ENCODE peak calls at places on chromosomes 12 and 14, in ten cellular contexts. C is lung, J is lower lobe of right lung, D is endothelial cell of umbilical vein, A is IMR-90, G is kidney, F is mesenchymal stem cell, E is right lobe of liver, I is cardiac muscle cell, L is neural progenitor cell. X is an unnamed sample.

GRCh38 chr12:69966839-69967238 is 141.8 kb downstream of the MYRFL start:
- DNase-seq in I (peak; percentile 21), F (no peak), L (no peak), C (no peak), D (no peak), E (no peak), A (peak; percentile 6), J (no peak), G (no peak), X (no peak)

GRCh38 chr12:103791350-103791920 is 49.6 kb downstream of the NT5DC3 start:
- DNase-seq in D (no peak), E (peak; percentile 31), A (no peak), L (no peak), F (no peak), G (no peak), J (no peak), C (no peak), I (no peak), X (no peak)

GRCh38 chr14:75156901-75157300 is 19.5 kb downstream of the TMED10 start:
- DNase-seq in E (no peak), C (no peak), D (no peak), J (no peak), I (no peak), L (no peak), A (no peak), G (no peak), F (no peak), X (no peak)

GRCh38 chr14:83294941-83295340 is 1761.3 kb upstream of the SEL1L start:
- DNase-seq in J (no peak), F (peak; percentile 1), G (no peak), E (no peak), I (peak; percentile 11), D (no peak), A (peak; percentile 51), C (no peak), L (no peak), X (no peak)

GRCh38 chr12:103865151-103865730 is 24.2 kb upstream of the NT5DC3 start:
- DNase-seq in A (no peak), F (no peak), L (no peak), D (no peak), E (no peak), C (no peak), J (no peak), I (no peak), G (no peak), X (no peak)

GRCh38 chr14:91693342-91693741 is 38.5 kb downstream of the CATSPERB start:
- DNase-seq in I (peak; percentile 3), F (no peak), A (no peak), D (no peak), G (no peak), C (no peak), J (no peak), E (no peak), L (no peak), X (no peak)

GRCh38 chr14:54475187-54475881 is 13.4 kb downstream of the GMFB start:
- DNase-seq in G (no peak), L (no peak), D (no peak), J (no peak), I (peak; percentile 58), A (peak; percentile 21), F (peak; percentile 72), C (no peak), E (no peak), X (no peak)

GRCh38 chr12:62191747-62192485 is 68.3 kb upstream of the USP15 start:
- DNase-seq in E (peak; percentile 48), C (no peak), F (peak; percentile 44), I (peak; percentile 61), G (peak; percentile 72), A (no peak), D (peak; percentile 22), L (peak; percentile 55), J (peak; percentile 49), X (no peak)

GRCh38 chr14:92314182-92314581 is 8.8 kb upstream of the SLC24A4 start:
- DNase-seq in J (no peak), G (no peak), F (no peak), E (no peak), D (no peak), I (no peak), L (no peak), C (no peak), A (no peak), X (no peak)

GRCh38 chr12:27646149-27646548 is 50.1 kb upstream of the REP15 start:
- DNase-seq in L (no peak), I (no peak), G (no peak), D (no peak), J (no peak), F (no peak), A (no peak), C (no peak), E (no peak), X (no peak)

GRCh38 chr12:123094349-123095073 is 56.4 kb downstream of the PITPNM2 start:
- DNase-seq in A (peak; percentile 88), E (no peak), F (peak; percentile 88), D (no peak), J (no peak), L (no peak), G (no peak), I (peak; percentile 82), C (no peak), X (no peak)

GRCh38 chr14:102574840-102575478 is 17.5 kb upstream of the RCOR1 start:
- DNase-seq in I (no peak), D (no peak), E (no peak), G (no peak), J (no peak), F (peak; percentile 51), A (no peak), L (peak; percentile 45), C (no peak), X (no peak)

GRCh38 chr14:76163668-76164363 is 12.1 kb downstream of the GPATCH2L start:
- DNase-seq in L (no peak), D (no peak), I (no peak), G (no peak), E (no peak), J (no peak), C (no peak), A (no peak), F (no peak), X (no peak)

GRCh38 chr14:75981426-75981825 is 369 bp downstream of the TGFB3 start:
- DNase-seq in F (no peak), C (no peak), A (no peak), I (no peak), D (peak; percentile 49), G (no peak), J (no peak), L (peak; percentile 55), E (no peak), X (peak; percentile 65)

GRCh38 chr12:27644446-27644845 is 51.8 kb upstream of the REP15 start:
- DNase-seq in C (no peak), F (peak; percentile 64), E (no peak), A (peak; percentile 60), I (peak; percentile 77), D (peak; percentile 55), L (no peak), J (no peak), G (no peak), X (no peak)

GRCh38 chr12:65532162-65532561 is 253.7 kb downstream of the MSRB3 start:
- DNase-seq in D (no peak), F (peak; percentile 83), I (no peak), G (no peak), J (no peak), A (peak; percentile 83), L (no peak), C (no peak), E (no peak), X (no peak)

DNA sequence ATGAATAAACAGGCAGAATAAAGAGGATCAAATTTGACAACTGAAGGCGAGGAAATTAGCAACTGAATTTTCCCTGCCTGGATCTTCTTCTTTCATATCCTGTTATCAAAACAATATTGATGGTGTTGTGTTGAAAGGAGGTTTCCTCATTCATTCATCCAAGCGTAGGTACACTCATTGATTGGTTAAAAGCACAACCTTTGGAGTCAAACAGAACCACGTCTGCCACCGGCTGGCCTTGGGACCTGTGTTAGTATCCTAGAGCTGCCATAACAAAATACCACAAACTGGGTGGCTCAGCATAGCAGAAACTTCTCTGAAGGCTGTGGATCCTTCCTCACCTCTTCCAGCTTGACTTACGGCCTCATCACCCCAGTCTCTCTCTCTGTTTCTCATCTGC is 268.6 kb upstream of the PWP1 start:
- DNase-seq in J (no peak), G (no peak), A (no peak), D (no peak), I (no peak), C (no peak), F (no peak), E (peak; percentile 68), L (no peak), X (no peak)
- H3K4me3 ChIP-seq in J (no peak overlapping the region), G (no peak overlapping the region), A (no peak overlapping the region), D (no peak overlapping the region), I (no peak overlapping the region), C (no peak overlapping the region), F (no peak overlapping the region), E (no peak overlapping the region), L (no peak overlapping the region), X (no peak overlapping the region)

GRCh38 chr14:98993818-98994217 is 278.2 kb downstream of the BCL11B start:
- DNase-seq in F (no peak), D (no peak), A (no peak), J (no peak), C (no peak), G (no peak), I (no peak), E (no peak), L (no peak), X (no peak)
- H3K4me1 ChIP-seq in F (no peaks in the 10 kb centered on the region), D (no peaks in the 10 kb centered on the region), A (no peaks in the 10 kb centered on the region), J (no peaks in the 10 kb centered on the region), C (no peaks in the 10 kb centered on the region), G (no peaks in the 10 kb centered on the region), I (no peaks in the 10 kb centered on the region), E (no peaks in the 10 kb centered on the region), L (no peaks in the 10 kb centered on the region), X (no peaks in the 10 kb centered on the region)

DNA sequence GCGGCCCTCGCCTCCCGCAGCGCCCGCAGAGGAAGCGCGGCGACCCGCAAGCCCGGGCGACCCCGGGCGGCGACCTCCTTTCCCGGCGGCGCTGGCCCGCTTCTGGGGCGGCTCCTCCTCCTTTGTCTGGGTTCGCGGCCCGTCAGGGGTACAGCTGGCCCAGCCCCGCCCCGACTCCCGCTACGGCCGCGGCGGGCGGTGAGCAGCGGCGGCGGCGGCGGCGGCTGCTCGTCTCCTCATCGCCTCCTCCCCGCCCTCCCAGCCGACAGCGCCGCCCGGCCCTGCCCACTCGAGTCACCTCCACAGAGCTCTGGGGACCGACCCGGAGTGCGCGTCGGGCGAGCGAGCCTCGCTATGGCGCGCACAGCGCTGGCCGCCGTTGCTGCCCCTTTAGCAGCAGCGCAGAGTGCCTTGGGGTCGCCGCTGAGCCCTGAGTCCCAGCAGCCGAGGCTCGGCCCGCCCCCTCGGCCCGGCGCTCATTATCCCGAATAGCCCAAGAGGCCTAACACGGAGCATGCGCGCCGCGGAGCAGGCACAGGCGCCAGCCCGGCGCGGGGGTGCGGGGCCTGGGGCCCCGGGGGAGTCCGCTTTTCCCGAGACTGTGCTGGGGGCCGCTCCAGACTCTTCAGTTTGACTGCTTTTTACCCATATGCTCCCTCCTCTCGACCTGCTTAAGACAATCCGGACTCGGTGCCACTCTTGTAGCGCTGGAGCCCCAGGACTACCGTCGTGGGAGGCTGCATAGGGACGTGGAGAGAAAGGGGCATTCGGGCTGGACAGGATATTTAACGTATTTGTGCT is at the start of gene SOS2:
- DNase-seq in G (peak; percentile 96), F (peak; percentile 90), D (peak; percentile 91), E (peak; percentile 92), C (peak; percentile 87), I (peak; percentile 90), J (peak; percentile 91), A (peak; percentile 71), L (peak; percentile 97), X (peak; percentile 84)
- H3K4me3 ChIP-seq in G (peak within 1 kb of the TSS; percentile 83), F (peak within 1 kb of the TSS; percentile 84), D (peak within 1 kb of the TSS; percentile 99), E (peak within 1 kb of the TSS; percentile 95), C (peak within 1 kb of the TSS; percentile 78), I (peak within 1 kb of the TSS; percentile 57), J (peak within 1 kb of the TSS; percentile 79), A (peak within 1 kb of the TSS; percentile 88), L (peak within 1 kb of the TSS; percentile 98), X (peak within 1 kb of the TSS; percentile 63)

GRCh38 chr12:64175254-64175945 is 46.7 kb downstream of the KICS2 start:
- DNase-seq in D (no peak), A (no peak), E (no peak), F (no peak), L (peak; percentile 39), G (no peak), C (no peak), J (no peak), I (peak; percentile 51), X (no peak)
- H3K4me1 ChIP-seq in D (peaks cover 41% of the 10 kb centered on the region), A (peaks cover 29% of the 10 kb centered on the region), E (no peaks in the 10 kb centered on the region), F (no peaks in the 10 kb centered on the region), L (no peaks in the 10 kb centered on the region), G (no peaks in the 10 kb centered on the region), C (peaks cover 3% of the 10 kb centered on the region), J (peaks cover 1% of the 10 kb centered on the region), I (no peaks in the 10 kb centered on the region), X (peaks cover 8% of the 10 kb centered on the region)